ENCODE peak calls at places on chromosomes 11 and 22, in ten cellular contexts. S, L, X, G, J, V, N, Q, O and A are unnamed samples.

GRCh38 chr11:64152841-64153691 is 12.8 kb downstream of the MACROD1 start:
- DNase-seq in L (peak), N (no peak), O (peak), S (peak), V (no peak), X (peak), J (no peak), Q (peak), G (no peak), A (peak)

GRCh38 chr22:28864878-28865596 is 18.3 kb upstream of the ZNRF3 start:
- DNase-seq in S (no peak), Q (no peak), V (no peak), X (no peak), O (no peak), G (no peak), N (no peak), L (no peak), J (no peak), A (no peak)

GRCh38 chr11:19352736-19353110 is 112.0 kb upstream of the E2F8 start:
- DNase-seq in X (no peak), V (no peak), J (no peak), G (peak), N (no peak), O (no peak), Q (no peak), S (no peak), L (no peak), A (no peak)

GRCh38 chr22:42991010-42991651 is 23.8 kb downstream of the PACSIN2 start:
- DNase-seq in N (peak), V (peak), X (peak), J (peak), L (no peak), S (peak), O (no peak), G (no peak), Q (no peak), A (no peak)

GRCh38 chr11:2977113-2977512 is 15.0 kb downstream of the NAP1L4 start:
- DNase-seq in O (no peak), L (no peak), N (no peak), G (no peak), J (no peak), X (no peak), V (no peak), S (no peak), Q (no peak), A (no peak)

GRCh38 chr22:23218867-23219251 is 38.5 kb downstream of the BCR start:
- DNase-seq in G (no peak), J (peak), X (no peak), O (peak), S (peak), L (no peak), V (peak), Q (peak), N (no peak), A (peak)

GRCh38 chr11:86459682-86460460 is 85.2 kb downstream of the CCDC81 start:
- DNase-seq in L (peak), O (no peak), S (no peak), N (peak), X (peak), V (peak), G (peak), J (peak), Q (peak), A (no peak)

GRCh38 chr22:19774628-19775027 is 14.1 kb downstream of the TBX1 start:
- DNase-seq in Q (no peak), J (no peak), S (no peak), N (no peak), O (no peak), V (no peak), L (no peak), G (no peak), X (no peak), A (no peak)

GRCh38 chr11:94849836-94850235 is 81.7 kb downstream of the AMOTL1 start:
- DNase-seq in X (peak), N (no peak), J (peak), V (peak), O (no peak), L (no peak), G (no peak), Q (no peak), S (no peak), A (no peak)

GRCh38 chr11:93000511-93001476 is 31.3 kb downstream of the MTNR1B start:
- DNase-seq in S (no peak), X (peak), V (peak), O (no peak), G (no peak), J (peak), Q (no peak), L (no peak), N (peak), A (no peak)

GRCh38 chr11:122032317-122032716 is 83.7 kb downstream of the BLID start:
- DNase-seq in G (no peak), N (no peak), J (peak), O (no peak), V (peak), S (no peak), Q (no peak), L (peak), X (peak), A (no peak)

DNA sequence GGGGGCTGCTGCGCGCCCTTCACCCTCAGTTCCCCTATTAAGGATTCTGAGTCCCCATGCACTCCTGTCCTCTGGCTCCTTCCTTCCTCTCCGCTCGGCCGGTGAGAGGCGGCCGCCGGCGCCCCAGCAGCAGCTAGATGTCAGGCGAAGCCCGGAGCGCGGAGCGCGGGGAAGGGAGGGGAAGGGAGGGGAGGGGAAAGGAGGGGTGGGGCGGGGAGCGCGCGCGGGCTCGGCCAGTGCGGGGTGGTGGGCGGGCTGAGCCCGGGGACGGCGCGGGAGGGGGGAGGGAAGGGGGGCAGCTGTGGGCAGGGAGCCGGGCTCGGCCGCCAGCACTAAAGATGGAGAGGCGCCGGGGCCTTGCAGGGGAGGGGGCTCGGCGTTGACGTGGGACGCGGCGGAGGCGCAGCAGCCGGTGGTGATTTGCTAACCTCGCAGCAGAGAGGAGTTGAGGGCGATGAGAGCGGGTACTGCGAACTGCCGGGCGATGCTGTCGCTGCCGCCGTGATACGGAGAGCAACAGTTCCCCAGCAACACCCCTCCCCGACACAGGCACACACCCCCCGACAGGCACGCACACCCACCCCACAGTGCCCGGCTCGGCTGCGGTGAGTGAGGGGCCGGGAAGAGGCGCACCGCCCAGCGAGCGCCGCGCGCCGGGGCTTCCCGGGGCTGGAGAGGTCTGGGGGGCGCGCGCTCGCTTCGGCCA is at the start of gene ZBTB16:
- DNase-seq in J (peak), O (no peak), L (peak), Q (peak), X (peak), G (peak), N (no peak), S (peak), V (no peak), A (peak)
- H3K4me3 ChIP-seq in J (peak), O (no peak), L (peak), Q (peak), X (peak), G (peak), N (no peak), S (peak), V (no peak), A (peak)

GRCh38 chr22:48663297-48663696 is 1164.4 kb downstream of the BRD1 start:
- DNase-seq in V (no peak), X (peak), N (no peak), O (peak), G (no peak), L (no peak), J (no peak), Q (no peak), S (no peak), A (no peak)
- TF ChIP-seq CTCF in V (peak), X (peak), N (peak), O (peak), G (no peak), L (peak), J (peak), Q (no peak), S (no peak), A (no peak)

GRCh38 chr11:78930810-78931209 is 356.1 kb upstream of the NARS2 start:
- DNase-seq in J (no peak), Q (no peak), L (no peak), X (no peak), V (no peak), N (no peak), S (no peak), G (no peak), O (no peak), A (no peak)

GRCh38 chr11:78926633-78927347 is 352.1 kb upstream of the NARS2 start:
- DNase-seq in L (no peak), X (no peak), V (peak), S (no peak), Q (no peak), O (no peak), J (peak), N (no peak), G (no peak), A (no peak)

GRCh38 chr11:78929906-78930220 is 355.2 kb upstream of the NARS2 start:
- DNase-seq in Q (no peak), L (no peak), J (no peak), O (no peak), S (no peak), X (no peak), G (no peak), V (no peak), N (no peak), A (no peak)

GRCh38 chr11:78927511-78927910 is 352.8 kb upstream of the NARS2 start:
- DNase-seq in X (no peak), N (no peak), G (no peak), L (no peak), S (no peak), J (no peak), V (no peak), Q (no peak), O (no peak), A (no peak)

DNA sequence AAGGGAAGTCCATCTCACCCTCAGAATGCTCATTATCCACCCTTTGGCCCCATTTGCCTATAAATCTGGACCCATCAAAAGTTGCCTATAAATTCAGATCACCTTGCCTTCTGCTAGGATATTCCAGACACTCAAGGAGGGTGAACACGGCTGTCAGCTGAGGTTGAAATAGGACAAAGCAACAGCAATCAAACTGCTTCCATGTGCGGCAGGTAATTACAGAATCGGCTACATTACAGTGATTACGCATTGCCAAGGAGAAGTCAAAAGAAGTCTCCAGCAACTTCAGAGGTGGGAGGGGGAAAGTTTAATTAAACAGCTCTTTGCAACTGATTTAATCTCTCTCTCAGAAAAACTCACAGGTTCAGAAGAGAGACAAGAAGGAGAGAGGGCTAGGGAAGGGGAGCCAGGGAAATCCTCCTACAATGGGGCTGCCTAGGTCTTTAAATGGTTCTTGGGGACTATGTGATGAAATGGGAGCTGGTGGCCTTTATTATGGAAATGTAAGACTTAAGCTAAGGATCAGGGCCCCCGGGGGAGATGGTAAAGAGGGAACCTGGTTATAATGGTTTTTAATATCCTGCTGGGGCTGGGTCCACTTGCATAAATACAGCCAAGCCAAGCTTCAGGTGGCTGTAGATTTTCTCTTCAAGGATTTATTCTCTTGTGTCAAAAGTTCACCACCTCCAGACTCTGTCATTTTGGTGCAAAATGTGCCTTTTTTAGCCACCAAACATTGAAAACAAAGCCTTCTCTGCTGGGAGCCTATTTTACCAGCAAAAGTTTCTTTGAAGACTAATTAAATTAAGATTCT is 354.6 kb upstream of the NARS2 start:
- DNase-seq in N (no peak), O (no peak), L (no peak), X (no peak), G (no peak), S (no peak), J (no peak), V (no peak), Q (no peak), A (no peak)
- H3K4me3 ChIP-seq in N (no peak), O (no peak), L (no peak), X (no peak), G (no peak), S (no peak), J (no peak), V (no peak), Q (no peak), A (no peak)

GRCh38 chr22:41501209-41501608 is 32.3 kb downstream of the ACO2 start:
- DNase-seq in O (peak), G (no peak), Q (no peak), X (no peak), S (no peak), N (no peak), J (no peak), V (no peak), L (no peak), A (no peak)
- TF ChIP-seq CTCF in O (peak), G (no peak), Q (no peak), X (peak), S (no peak), N (peak), J (no peak), V (peak), L (peak), A (peak)

GRCh38 chr22:36432592-36433317 is 45.0 kb upstream of the MYH9 start:
- DNase-seq in J (no peak), G (no peak), V (peak), Q (no peak), N (no peak), X (no peak), L (no peak), S (no peak), O (no peak), A (no peak)
- H3K4me3 ChIP-seq in J (no peak), G (no peak), V (no peak), Q (no peak), N (no peak), X (no peak), L (no peak), S (no peak), O (no peak), A (no peak)

DNA sequence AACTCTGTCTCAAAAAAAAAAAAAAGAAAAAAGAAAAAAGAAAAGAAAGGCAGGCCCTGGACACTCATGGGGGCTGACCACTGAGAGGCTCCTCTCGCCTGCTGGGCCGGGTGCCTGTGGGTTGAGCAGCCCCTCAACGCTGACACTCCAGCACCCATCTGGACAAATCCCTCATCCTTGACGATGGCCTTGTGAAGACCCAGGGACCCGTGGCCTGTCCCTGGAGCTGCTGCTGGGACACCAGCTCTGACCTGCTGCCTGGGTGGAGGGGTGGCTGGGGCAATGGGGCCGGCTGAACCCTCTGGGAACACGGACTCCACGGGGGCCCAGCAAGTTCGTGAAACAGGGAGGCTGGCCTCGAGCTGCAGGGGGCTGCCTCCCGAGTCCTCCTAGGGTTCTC is 10.5 kb upstream of the BID start:
- DNase-seq in S (no peak), L (no peak), Q (no peak), J (no peak), V (no peak), N (no peak), O (no peak), G (no peak), X (no peak), A (no peak)
- TF ChIP-seq CTCF in S (no peak), L (no peak), Q (no peak), J (no peak), V (no peak), N (no peak), O (no peak), G (no peak), X (no peak), A (no peak)

DNA sequence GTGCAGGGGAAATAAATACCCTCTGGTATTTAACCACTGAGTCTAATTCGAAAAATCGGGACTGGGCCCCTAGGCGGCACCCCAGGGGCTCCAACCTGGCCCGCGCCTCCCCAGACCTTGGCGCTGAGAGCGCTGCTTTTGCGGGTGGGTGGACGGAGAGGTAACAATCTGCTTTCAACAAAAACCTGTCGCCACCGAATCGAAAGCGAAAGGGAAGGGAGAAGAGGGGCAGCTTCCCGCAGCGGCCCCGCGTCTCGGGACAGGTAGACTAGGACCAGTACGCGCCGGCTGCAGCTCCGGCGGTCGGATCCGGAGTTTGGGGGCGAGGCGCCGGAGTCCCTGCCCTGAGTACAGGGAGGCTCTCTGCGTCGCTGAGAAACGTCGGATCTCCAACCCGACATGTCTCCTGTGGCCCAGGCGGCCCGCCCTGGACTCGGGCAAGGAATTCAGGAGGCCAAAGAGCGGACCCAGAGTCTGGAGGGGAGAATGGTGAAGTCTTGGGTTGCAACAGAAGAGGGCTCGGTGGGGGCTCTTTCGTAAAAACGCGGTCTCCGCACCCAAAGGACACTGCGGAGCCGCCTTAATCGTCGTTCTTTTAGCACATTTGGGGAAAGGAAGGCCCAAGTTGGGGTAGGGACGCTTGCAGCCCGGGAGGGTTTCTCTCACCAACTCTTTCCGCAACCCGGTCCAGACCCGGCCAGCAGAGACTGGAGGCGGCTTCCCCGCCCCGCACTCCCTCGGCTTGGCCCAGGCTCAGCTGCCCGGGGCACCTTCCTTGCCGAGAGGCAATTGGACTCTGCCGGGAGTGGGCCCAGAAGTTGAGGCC is 4.1 kb downstream of the ALX4 start:
- DNase-seq in G (no peak), L (no peak), Q (peak), S (peak), J (no peak), O (peak), X (no peak), V (peak), N (no peak), A (peak)
- H3K4me3 ChIP-seq in G (peak), L (peak), Q (peak), S (peak), J (peak), O (peak), X (peak), V (peak), N (no peak), A (peak)

GRCh38 chr11:102891736-102892135 is 17.0 kb upstream of the MMP12 start:
- DNase-seq in V (peak), L (no peak), N (no peak), Q (no peak), X (no peak), O (no peak), S (no peak), J (no peak), G (no peak), A (no peak)
- TF ChIP-seq CTCF in V (no peak), L (no peak), N (no peak), Q (no peak), X (no peak), O (no peak), S (no peak), J (no peak), G (no peak), A (no peak)

GRCh38 chr11:33375688-33376311 is 118.6 kb downstream of the HIPK3 start:
- DNase-seq in J (peak), G (no peak), O (peak), V (peak), Q (no peak), X (peak), N (no peak), L (no peak), S (no peak), A (no peak)

GRCh38 chr11:33377100-33377851 is 120.1 kb downstream of the HIPK3 start:
- DNase-seq in J (no peak), S (no peak), L (no peak), X (peak), O (no peak), G (no peak), Q (no peak), N (no peak), V (peak), A (no peak)

GRCh38 chr11:33373636-33374035 is 116.5 kb downstream of the HIPK3 start:
- DNase-seq in J (no peak), O (no peak), V (peak), S (no peak), X (no peak), G (no peak), N (no peak), L (no peak), Q (no peak), A (no peak)

GRCh38 chr11:33376331-33377099 is 119.3 kb downstream of the HIPK3 start:
- DNase-seq in V (peak), N (no peak), L (no peak), O (peak), Q (no peak), S (no peak), G (no peak), J (peak), X (no peak), A (no peak)

GRCh38 chr11:33375236-33375635 is 118.1 kb downstream of the HIPK3 start:
- DNase-seq in N (peak), J (no peak), Q (no peak), S (no peak), V (no peak), L (no peak), X (no peak), G (no peak), O (no peak), A (no peak)
- H3K4me3 ChIP-seq in N (peak), J (peak), Q (peak), S (no peak), V (no peak), L (no peak), X (peak), G (peak), O (no peak), A (no peak)

GRCh38 chr22:45550416-45550815 is 47.7 kb downstream of the FBLN1 start:
- DNase-seq in L (no peak), X (no peak), N (peak), J (no peak), G (no peak), V (no peak), S (no peak), O (no peak), Q (no peak), A (no peak)

GRCh38 chr22:45550891-45551290 is 48.2 kb downstream of the FBLN1 start:
- DNase-seq in J (no peak), G (no peak), N (no peak), O (no peak), L (no peak), X (no peak), S (no peak), V (no peak), Q (no peak), A (no peak)

GRCh38 chr22:45548441-45548840 is 45.8 kb downstream of the FBLN1 start:
- DNase-seq in N (no peak), J (no peak), G (no peak), S (no peak), L (no peak), V (no peak), X (no peak), O (no peak), Q (no peak), A (no peak)

GRCh38 chr22:45549739-45550138 is 47.1 kb downstream of the FBLN1 start:
- DNase-seq in G (no peak), S (no peak), X (peak), Q (no peak), N (peak), V (no peak), J (no peak), O (no peak), L (no peak), A (no peak)

GRCh38 chr22:45548991-45549736 is 46.5 kb downstream of the FBLN1 start:
- DNase-seq in Q (peak), J (peak), L (peak), X (peak), N (peak), O (no peak), V (peak), S (peak), G (no peak), A (no peak)
- TF ChIP-seq CTCF in Q (no peak), J (peak), L (peak), X (peak), N (peak), O (no peak), V (peak), S (peak), G (no peak), A (peak)